ENCODE peak calls at places on chromosomes 13 and 19, in seven cellular contexts. J, D, Z, W, V, P and R are unnamed samples.

GRCh38 chr13:26246154-26246553 is 7.8 kb upstream of the CDK8 start:
- DNase-seq in J (no peak), D (no peak), Z (no peak), W (no peak), V (no peak), P (no peak), R (no peak)

GRCh38 chr13:79997244-79997643 is 343.7 kb downstream of the SPRY2 start:
- DNase-seq in J (no peak), D (no peak), Z (no peak), W (no peak), V (no peak), P (no peak), R (no peak)

GRCh38 chr13:53018690-53019647 is 9.6 kb upstream of the OLFM4 start:
- DNase-seq in J (no peak), D (no peak), Z (no peak), W (no peak), V (no peak), P (no peak), R (no peak)

GRCh38 chr19:51448011-51448744 is 10.1 kb downstream of the SIGLEC8 start:
- DNase-seq in J (no peak), D (no peak), Z (no peak), W (no peak), V (no peak), P (no peak), R (no peak)

GRCh38 chr13:54975676-54976075 is 1947.1 kb downstream of the OLFM4 start:
- DNase-seq in J (no peak), D (no peak), Z (no peak), W (no peak), V (no peak), P (no peak), R (no peak)

GRCh38 chr19:10768936-10769335 is 51.1 kb downstream of the DNM2 start:
- DNase-seq in J (no peak), D (no peak), Z (no peak), W (no peak), V (no peak), P (no peak), R (no peak)

GRCh38 chr13:76848596-76848995 is 37.6 kb downstream of the KCTD12 start:
- DNase-seq in J (no peak), D (no peak), Z (no peak), W (no peak), V (peak), P (no peak), R (peak)

GRCh38 chr19:47107201-47107952 is 6.2 kb downstream of the ZC3H4 start:
- DNase-seq in J (no peak), D (peak), Z (no peak), W (no peak), V (no peak), P (no peak), R (no peak)

GRCh38 chr13:78323848-78324247 is 279.5 kb downstream of the POU4F1 start:
- DNase-seq in J (no peak), D (no peak), Z (no peak), W (no peak), V (no peak), P (no peak), R (no peak)

GRCh38 chr19:8611890-8612806 is 1.6 kb upstream of the ADAMTS10 start:
- DNase-seq in J (no peak), D (no peak), Z (no peak), W (peak), V (peak), P (peak), R (no peak)

GRCh38 chr13:98972627-98973026 is 5.2 kb downstream of the DOCK9 start:
- DNase-seq in J (no peak), D (no peak), Z (no peak), W (no peak), V (no peak), P (no peak), R (no peak)
- TF ChIP-seq EP300 in J (no peak), D (no peak), Z (peak), W (no peak), V (no peak), P (no peak), R (no peak)

DNA sequence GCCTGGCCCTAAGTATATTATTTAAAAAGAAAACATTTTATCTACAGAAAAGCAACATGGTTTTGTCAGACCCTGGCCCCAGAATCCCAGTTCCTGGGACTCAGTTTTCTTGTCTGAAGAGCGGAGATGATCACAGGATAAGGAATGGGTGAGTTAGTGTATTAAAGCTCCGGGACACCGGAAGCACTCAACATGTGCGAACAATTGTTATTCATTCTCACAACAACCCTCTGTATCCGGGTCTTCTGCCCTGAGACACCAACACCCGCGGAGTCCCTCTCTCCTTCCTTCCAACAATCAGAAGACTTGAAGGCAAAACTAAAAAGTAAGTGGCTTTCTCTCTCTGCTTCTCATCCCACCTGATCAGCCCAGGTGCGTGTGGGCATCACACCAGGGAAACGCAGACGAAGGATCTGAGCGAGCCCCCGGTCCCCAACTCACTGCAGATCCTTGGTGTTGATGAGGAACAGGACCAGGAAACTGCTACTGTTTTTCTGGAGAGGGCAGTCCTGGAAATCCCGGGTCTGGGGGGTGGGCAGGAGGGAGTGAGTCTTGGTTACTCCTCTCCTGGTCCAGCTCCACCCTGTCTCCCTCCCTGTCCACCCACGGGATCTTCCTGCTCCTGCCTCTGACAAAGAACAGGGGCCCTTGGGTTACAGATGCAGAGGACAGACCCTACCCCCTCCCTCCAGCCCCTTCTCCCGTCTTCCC is 2.0 kb downstream of the GPR108 start:
- DNase-seq in J (no peak), D (no peak), Z (peak), W (no peak), V (no peak), P (no peak), R (no peak)
- H3K4me3 ChIP-seq in J (peak), D (no peak), Z (no peak), W (no peak), V (no peak), P (no peak), R (no peak)

GRCh38 chr13:62085832-62086231 is 670.2 kb upstream of the PCDH20 start:
- DNase-seq in J (no peak), D (no peak), Z (no peak), W (no peak), V (no peak), P (no peak), R (no peak)

GRCh38 chr13:62088155-62088554 is 672.5 kb upstream of the PCDH20 start:
- DNase-seq in J (no peak), D (no peak), Z (no peak), W (no peak), V (no peak), P (no peak), R (no peak)

GRCh38 chr13:62085337-62085736 is 669.7 kb upstream of the PCDH20 start:
- DNase-seq in J (no peak), D (no peak), Z (no peak), W (no peak), V (no peak), P (no peak), R (no peak)

GRCh38 chr13:62084728-62085127 is 669.1 kb upstream of the PCDH20 start:
- DNase-seq in J (no peak), D (no peak), Z (no peak), W (no peak), V (no peak), P (no peak), R (no peak)
- TF ChIP-seq EP300 in J (no peak), D (no peak), Z (no peak), W (no peak), V (no peak), P (no peak), R (no peak)

GRCh38 chr13:40981361-40981760 is 37.8 kb downstream of the ELF1 start:
- DNase-seq in J (no peak), D (no peak), Z (no peak), W (no peak), V (no peak), P (no peak), R (no peak)
- H3K4me3 ChIP-seq in J (peak), D (peak), Z (no peak), W (no peak), V (peak), P (no peak), R (peak)

DNA sequence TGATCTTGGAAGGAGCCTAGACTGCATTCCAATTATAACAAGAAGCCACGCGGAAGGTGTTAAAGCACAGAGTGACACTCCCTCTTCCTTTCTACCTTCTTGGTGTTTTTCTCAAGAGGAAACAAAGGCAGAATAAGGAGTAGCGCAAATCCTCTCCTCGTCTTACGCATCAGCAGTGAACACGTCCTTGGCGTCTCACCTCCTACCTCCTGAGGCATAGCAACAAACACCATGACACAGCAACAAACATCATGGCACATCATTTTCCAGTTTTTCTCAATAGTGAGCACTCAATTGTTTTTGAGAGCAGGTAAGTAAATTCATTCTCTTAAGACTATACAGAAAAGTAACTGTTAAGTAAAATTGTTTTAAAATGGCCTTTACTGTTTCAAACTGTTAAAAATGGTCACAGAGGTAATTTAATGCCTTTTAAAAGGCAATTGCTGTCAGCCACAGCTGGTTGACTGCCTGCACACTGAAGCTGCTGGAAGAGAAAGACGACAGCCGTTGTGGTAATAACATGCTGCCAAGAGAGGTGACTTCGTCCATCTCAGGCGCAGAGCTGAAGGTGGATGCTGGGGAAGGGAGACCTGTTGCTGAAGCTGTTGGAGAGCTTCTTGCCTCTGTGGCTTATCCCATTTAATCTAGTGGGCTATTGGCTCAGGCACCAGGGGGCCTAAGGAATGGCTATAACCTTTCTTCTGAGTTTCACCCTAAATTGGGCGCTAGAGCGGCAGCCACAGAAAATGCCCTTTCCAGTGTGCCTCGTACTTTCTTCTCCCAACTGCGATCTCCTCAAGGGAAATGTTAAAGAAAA is 703.7 kb downstream of the UQCRFS1 start:
- DNase-seq in J (no peak), D (no peak), Z (no peak), W (no peak), V (no peak), P (no peak), R (no peak)
- TF ChIP-seq EP300 in J (no peak), D (no peak), Z (no peak), W (no peak), V (no peak), P (no peak), R (no peak)

GRCh38 chr19:49869484-49870308 is 2.3 kb upstream of the PNKP start:
- DNase-seq in J (peak), D (peak), Z (peak), W (peak), V (peak), P (peak), R (peak)
- H3K4me3 ChIP-seq in J (peak), D (peak), Z (peak), W (peak), V (peak), P (peak), R (peak)

GRCh38 chr19:45370410-45371204 is at the start of gene ERCC2:
- DNase-seq in J (peak), D (peak), Z (peak), W (peak), V (peak), P (peak), R (peak)
- TF ChIP-seq EP300 in J (no peak), D (no peak), Z (no peak), W (no peak), V (no peak), P (no peak), R (no peak)

GRCh38 chr13:23443110-23443509 is 9.6 kb upstream of the SACS start:
- DNase-seq in J (no peak), D (no peak), Z (no peak), W (no peak), V (no peak), P (no peak), R (no peak)
- H3K4me3 ChIP-seq in J (no peak), D (no peak), Z (no peak), W (no peak), V (no peak), P (no peak), R (no peak)

GRCh38 chr19:13164370-13165090 is 14.3 kb downstream of the IER2 start:
- DNase-seq in J (no peak), D (peak), Z (peak), W (peak), V (no peak), P (peak), R (no peak)
- TF ChIP-seq EP300 in J (no peak), D (no peak), Z (peak), W (no peak), V (no peak), P (no peak), R (peak)